ENCODE peak calls at places on chromosomes 1 and 21, in seven cellular contexts. X is osteocyte, I is DND-41, E is glutamatergic neuron, V is GM23338, Q is colonic mucosa, N is breast epithelium. Z is an unnamed sample.
A peak's percentile ranks its signal among the peaks of the same experiment; 100 is the strongest.

GRCh38 chr1:153805042-153805745 is 30.0 kb downstream of the SLC27A3 start:
- DNase-seq in X (no peak), I (no peak), E (no peak), V (no peak), Q (peak; percentile 57), N (no peak), Z (peak; percentile 34)

GRCh38 chr1:227447531-227447990 is 115.8 kb upstream of the ZNF678 start:
- DNase-seq in X (no peak), I (no peak), E (peak; percentile 39), V (peak; percentile 79), Q (no peak), N (no peak), Z (peak; percentile 43)

GRCh38 chr1:206797534-206798383 is 25.5 kb upstream of the IL10 start:
- DNase-seq in X (no peak), I (peak; percentile 45), E (peak; percentile 50), V (peak; percentile 79), Q (no peak), N (no peak), Z (peak; percentile 87)

GRCh38 chr21:37636152-37636860 is 269.7 kb downstream of the DYRK1A start:
- DNase-seq in X (no peak), I (no peak), E (no peak), V (no peak), Q (no peak), N (no peak), Z (no peak)

GRCh38 chr1:155392898-155393411 is 72.3 kb downstream of the RUSC1 start:
- DNase-seq in X (no peak), I (no peak), E (no peak), V (no peak), Q (no peak), N (no peak), Z (peak; percentile 45)

GRCh38 chr1:209618291-209618690 is 33.9 kb downstream of the LAMB3 start:
- DNase-seq in X (no peak), I (no peak), E (no peak), V (no peak), Q (no peak), N (no peak), Z (no peak)

GRCh38 chr1:184827600-184828368 is 73.1 kb upstream of the EDEM3 start:
- DNase-seq in X (no peak), I (no peak), E (no peak), V (no peak), Q (no peak), N (no peak), Z (no peak)

GRCh38 chr1:192977089-192977706 is 82.0 kb downstream of the UCHL5 start:
- DNase-seq in X (no peak), I (no peak), E (no peak), V (peak; percentile 29), Q (no peak), N (no peak), Z (no peak)

GRCh38 chr21:43355925-43356289 is 71.0 kb downstream of the SIK1 start:
- DNase-seq in X (no peak), I (no peak), E (no peak), V (no peak), Q (no peak), N (no peak), Z (no peak)

GRCh38 chr1:236388332-236388731 is 5.8 kb upstream of the EDARADD start:
- DNase-seq in X (peak; percentile 13), I (no peak), E (no peak), V (no peak), Q (no peak), N (no peak), Z (no peak)
- TF ChIP-seq CTCF in X (no peak), I (no peak), E (no peak), V (no peak), Q (no peak), N (no peak), Z (no peak)

GRCh38 chr1:245516178-245516829 is 361.5 kb downstream of the KIF26B start:
- DNase-seq in X (no peak), I (no peak), E (no peak), V (peak; percentile 30), Q (no peak), N (no peak), Z (no peak)
- TF ChIP-seq CTCF in X (no peak), I (peak; percentile 28), E (peak; percentile 10), V (peak; percentile 58), Q (no peak), N (no peak), Z (no peak)

DNA sequence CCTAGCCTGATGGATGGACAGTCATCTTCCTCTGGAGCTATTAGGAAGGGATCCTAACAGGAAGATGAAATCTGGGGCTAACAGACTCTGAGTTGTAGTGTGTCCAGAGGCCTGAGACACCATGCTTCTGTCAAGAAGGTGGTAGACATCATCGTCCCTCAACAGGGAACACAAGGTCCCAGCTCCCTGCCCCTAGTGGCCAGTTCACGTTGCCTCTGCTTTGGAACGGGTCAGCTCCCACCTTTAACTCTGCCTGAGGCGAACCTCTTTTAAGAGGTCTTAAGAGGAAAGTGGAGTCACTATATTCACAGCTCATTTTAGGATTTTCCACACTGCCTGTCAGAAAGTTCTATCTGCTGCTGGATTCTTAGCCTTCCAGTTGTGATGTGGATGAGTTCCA is 28.3 kb downstream of the LRRC71 start:
- DNase-seq in X (no peak), I (no peak), E (no peak), V (peak; percentile 69), Q (no peak), N (no peak), Z (no peak)
- TF ChIP-seq CTCF in X (no peak), I (peak; percentile 39), E (peak; percentile 20), V (peak; percentile 57), Q (no peak), N (no peak), Z (no peak)

GRCh38 chr1:8437286-8437685 is 119.4 kb downstream of the SLC45A1 start:
- DNase-seq in X (no peak), I (no peak), E (no peak), V (no peak), Q (no peak), N (no peak), Z (no peak)
- TF ChIP-seq CTCF in X (no peak), I (no peak), E (no peak), V (no peak), Q (no peak), N (no peak), Z (no peak)

DNA sequence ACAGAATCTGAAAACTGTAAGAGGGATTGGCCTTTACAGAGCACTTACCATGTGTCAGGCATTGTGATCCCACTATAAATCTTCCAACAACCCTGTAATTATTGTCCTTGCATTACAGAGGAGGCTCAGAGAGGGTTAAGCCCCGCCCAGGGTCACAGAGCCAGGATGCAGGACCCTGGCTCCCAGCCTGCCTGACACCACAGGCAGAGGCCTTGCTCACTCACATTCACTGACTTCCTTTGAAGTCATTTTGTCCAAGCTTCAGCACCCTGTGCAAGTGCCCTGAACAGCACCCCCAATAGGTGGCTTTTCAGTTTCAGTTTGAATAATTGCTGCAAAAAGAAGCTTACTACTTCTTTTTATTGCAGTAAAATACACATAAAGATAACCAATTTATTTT is 256.8 kb upstream of the NFIA start:
- DNase-seq in X (no peak), I (no peak), E (no peak), V (peak; percentile 24), Q (peak; percentile 49), N (no peak), Z (no peak)
- TF ChIP-seq CTCF in X (peak; percentile 12), I (no peak), E (no peak), V (peak; percentile 43), Q (no peak), N (no peak), Z (no peak)

Z was measured in body of pancreas.